ENCODE peak calls at places on chromosomes 13 and 19, in seven cellular contexts. L is fibroblast of mammary gland; K is CD4-positive, alpha-beta T cell; F is fibroblast of the aortic adventitia; X is progenitor cell of endocrine pancreas; W is AG10803; H is NB4. C is an unnamed sample.

GRCh38 chr13:25281193-25281936 is 5.9 kb downstream of the MTMR6 start:
- DNase-seq in F (no peak), H (no peak), L (no peak), X (no peak), K (no peak), W (no peak), C (no peak)

GRCh38 chr13:60431108-60431700 is 34.2 kb downstream of the TDRD3 start:
- DNase-seq in L (peak; percentile 76), X (no peak), F (peak; percentile 82), W (peak; percentile 72), K (no peak), H (peak; percentile 76), C (no peak)

GRCh38 chr13:45219123-45219891 is 18.5 kb upstream of the KCTD4 start:
- DNase-seq in K (no peak), L (no peak), W (no peak), F (no peak), H (no peak), X (no peak), C (no peak)

GRCh38 chr19:34319230-34319585 is 45.8 kb upstream of the GPI start:
- DNase-seq in F (no peak), W (no peak), X (no peak), H (no peak), K (no peak), L (no peak), C (no peak)

GRCh38 chr13:73162912-73163911 is 104.4 kb downstream of the KLF5 start:
- DNase-seq in F (no peak), X (no peak), H (no peak), K (no peak), L (no peak), W (no peak), C (no peak)

GRCh38 chr19:277581-278165 is 13.5 kb downstream of the PLPP2 start:
- DNase-seq in L (peak; percentile 37), K (no peak), X (no peak), H (peak; percentile 48), W (no peak), F (peak; percentile 33), C (peak; percentile 54)

GRCh38 chr13:28478127-28478526 is 16.8 kb downstream of the FLT1 start:
- DNase-seq in L (peak; percentile 60), F (peak; percentile 76), H (no peak), W (peak; percentile 57), X (no peak), K (no peak), C (no peak)

GRCh38 chr19:54172764-54173699 is at the start of gene TMC4:
- DNase-seq in H (no peak), X (peak; percentile 77), W (peak; percentile 24), K (no peak), F (peak; percentile 42), L (peak; percentile 35), C (no peak)

GRCh38 chr19:45474191-45474940 is 6.6 kb downstream of the FOSB start:
- DNase-seq in L (no peak), K (no peak), F (no peak), W (no peak), X (no peak), H (no peak), C (no peak)

GRCh38 chr19:43290568-43291359 is 21.4 kb upstream of the PSG9 start:
- DNase-seq in X (no peak), F (no peak), L (peak; percentile 15), K (no peak), W (no peak), H (peak; percentile 15), C (no peak)

GRCh38 chr13:42865703-42866102 is 84.3 kb downstream of the FAM216B start:
- DNase-seq in W (no peak), L (no peak), H (no peak), X (no peak), F (peak; percentile 21), K (no peak), C (no peak)

GRCh38 chr19:35206855-35207254 is 21.7 kb downstream of the FAM187B start:
- DNase-seq in X (no peak), K (no peak), L (no peak), F (no peak), W (no peak), H (no peak), C (no peak)

GRCh38 chr19:20318616-20319015 is 151.6 kb downstream of the ZNF486 start:
- DNase-seq in F (no peak), W (no peak), L (no peak), X (no peak), K (no peak), H (no peak), C (no peak)

GRCh38 chr13:94662274-94662945 is 49.9 kb downstream of the SOX21 start:
- DNase-seq in X (no peak), F (no peak), K (no peak), H (no peak), W (no peak), L (no peak), C (no peak)

GRCh38 chr13:73421310-73421912 is 362.6 kb downstream of the KLF5 start:
- DNase-seq in L (peak; percentile 71), F (peak; percentile 50), W (no peak), H (no peak), K (no peak), X (no peak), C (no peak)

GRCh38 chr19:34690372-34690771 is 12.9 kb downstream of the ZNF302 start:
- DNase-seq in H (no peak), W (no peak), L (no peak), K (no peak), X (no peak), F (no peak), C (no peak)

GRCh38 chr19:47094557-47095517 is 18.7 kb downstream of the ZC3H4 start:
- DNase-seq in K (peak; percentile 39), L (no peak), X (no peak), H (peak; percentile 78), W (no peak), F (no peak), C (no peak)

GRCh38 chr13:64074989-64075474 is 2659.4 kb upstream of the PCDH20 start:
- DNase-seq in H (no peak), X (no peak), W (no peak), K (no peak), L (no peak), F (no peak), C (no peak)

GRCh38 chr19:5281588-5281987 is 59.0 kb downstream of the PTPRS start:
- DNase-seq in X (no peak), L (no peak), H (no peak), F (peak; percentile 14), W (peak; percentile 40), K (no peak), C (no peak)

GRCh38 chr13:88978607-88979006 is 1307.4 kb downstream of the SLITRK5 start:
- DNase-seq in L (no peak), X (no peak), F (no peak), W (no peak), K (no peak), H (no peak), C (no peak)

GRCh38 chr13:88979465-88980180 is 1308.5 kb downstream of the SLITRK5 start:
- DNase-seq in K (no peak), H (peak; percentile 22), W (no peak), X (no peak), L (no peak), F (no peak), C (no peak)
- TF ChIP-seq CTCF in K (no peak), H (no peak), W (no peak), X (no peak), L (no peak), F (no peak), C (no peak)

GRCh38 chr13:99299545-99300341 is 7.5 kb downstream of the GPR183 start:
- DNase-seq in K (no peak), W (no peak), H (no peak), X (no peak), F (no peak), L (no peak), C (no peak)
- TF ChIP-seq CTCF in K (no peak), W (no peak), H (no peak), X (no peak), F (no peak), L (no peak), C (no peak)

DNA sequence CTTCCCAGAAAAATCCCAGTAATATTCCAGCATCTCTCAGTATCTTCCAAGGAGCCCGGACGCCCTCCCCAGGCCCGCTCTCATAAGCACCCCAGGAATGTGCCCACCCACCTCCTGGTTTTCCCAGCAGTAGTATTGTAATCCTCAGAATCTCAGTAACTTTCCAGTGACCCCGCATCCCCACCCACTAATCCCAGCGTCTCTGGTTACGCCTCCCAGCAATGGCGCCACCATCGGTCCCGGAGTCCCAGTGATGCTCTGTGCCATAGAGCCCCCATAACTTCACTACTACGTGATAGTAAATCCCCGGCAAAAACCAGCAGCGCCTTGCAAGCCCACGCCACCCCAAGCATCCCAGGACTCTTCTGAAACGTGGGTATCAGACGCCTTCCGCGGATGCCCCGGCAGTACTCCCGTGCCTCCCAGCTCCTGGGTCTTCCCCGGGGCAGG is 961 bp upstream of the PNPLA6 start:
- DNase-seq in H (peak; percentile 51), X (no peak), L (peak; percentile 83), F (peak; percentile 82), K (no peak), W (peak; percentile 81), C (no peak)
- TF ChIP-seq CTCF in H (no peak), X (peak; percentile 3), L (peak; percentile 4), F (no peak), K (no peak), W (peak; percentile 33), C (no peak)

GRCh38 chr19:12786149-12786870 is 5.0 kb upstream of the JUNB start:
- DNase-seq in H (peak; percentile 88), L (no peak), X (no peak), F (no peak), K (no peak), W (no peak), C (no peak)
- TF ChIP-seq CTCF in H (no peak), L (no peak), X (no peak), F (no peak), K (no peak), W (no peak), C (no peak)

GRCh38 chr19:51439021-51439465 is 19.2 kb downstream of the SIGLEC8 start:
- DNase-seq in X (no peak), H (peak; percentile 67), L (peak; percentile 16), W (peak; percentile 8), F (no peak), K (no peak), C (no peak)
- TF ChIP-seq CTCF in X (peak; percentile 27), H (peak; percentile 60), L (peak; percentile 39), W (peak; percentile 49), F (peak; percentile 38), K (peak; percentile 29), C (no peak)

GRCh38 chr13:68234278-68234677 is 1004.1 kb upstream of the PCDH9 start:
- DNase-seq in X (no peak), F (no peak), H (no peak), L (peak; percentile 6), K (no peak), W (no peak), C (no peak)
- TF ChIP-seq CTCF in X (no peak), F (no peak), H (no peak), L (no peak), K (no peak), W (no peak), C (no peak)